ENCODE peak calls at places on chromosome 6, in nine cellular contexts. I is heart left ventricle, X is right lobe of liver, G is HepG2, J is psoas muscle, P is body of pancreas, M is dorsolateral prefrontal cortex, V is fibroblast of lung, S is left lung. Y is an unnamed sample. For H3K27me3, the result is how much of the 10 kb centered on the place peaks cover.

GRCh38 chr6:123965894-123966293 is 162.2 kb downstream of the NKAIN2 start:
- DNase-seq in I (no peak), X (no peak), G (peak), J (no peak), P (no peak), M (no peak), V (peak), S (no peak), Y (no peak)

GRCh38 chr6:90790058-90790457 is 203.2 kb upstream of the MAP3K7 start:
- DNase-seq in I (no peak), X (no peak), G (no peak), J (no peak), P (no peak), M (no peak), V (no peak), S (no peak), Y (no peak)

GRCh38 chr6:87982134-87982533 is 65.5 kb upstream of the SPACA1 start:
- DNase-seq in I (no peak), X (no peak), G (no peak), J (no peak), P (no peak), M (no peak), V (no peak), S (no peak), Y (no peak)

GRCh38 chr6:75283907-75284284 is 696 bp downstream of the TMEM30A start:
- DNase-seq in I (no peak), X (no peak), G (no peak), J (no peak), P (no peak), M (no peak), V (no peak), S (no peak), Y (no peak)

GRCh38 chr6:138987643-138988468 is at the start of gene REPS1:
- DNase-seq in I (peak), X (peak), G (peak), J (peak), P (peak), M (peak), V (peak), S (peak), Y (peak)

GRCh38 chr6:3280091-3280490 is 21.3 kb downstream of the PSMG4 start:
- DNase-seq in I (no peak), X (no peak), G (no peak), J (no peak), P (no peak), M (no peak), V (no peak), S (no peak), Y (no peak)

GRCh38 chr6:105452924-105453756 is 50.3 kb upstream of the PREP start:
- DNase-seq in I (no peak), X (no peak), G (no peak), J (no peak), P (peak), M (no peak), V (no peak), S (no peak), Y (no peak)

GRCh38 chr6:84738996-84739865 is 25.2 kb downstream of the TBX18 start:
- DNase-seq in I (no peak), X (no peak), G (no peak), J (no peak), P (no peak), M (no peak), V (no peak), S (no peak), Y (no peak)

GRCh38 chr6:7624781-7625710 is 35.0 kb downstream of the SNRNP48 start:
- DNase-seq in I (no peak), X (no peak), G (no peak), J (no peak), P (no peak), M (no peak), V (no peak), S (no peak), Y (no peak)

GRCh38 chr6:150720774-150721233 is 121.1 kb downstream of the PLEKHG1 start:
- DNase-seq in I (no peak), X (no peak), G (no peak), J (no peak), P (no peak), M (no peak), V (peak), S (no peak), Y (no peak)

GRCh38 chr6:7891098-7891872 is 19.3 kb downstream of the TXNDC5 start:
- DNase-seq in I (no peak), X (no peak), G (no peak), J (no peak), P (no peak), M (no peak), V (no peak), S (no peak), Y (no peak)

GRCh38 chr6:107114872-107115694 is at the start of gene BEND3:
- DNase-seq in I (peak), X (peak), G (no peak), J (peak), P (peak), M (peak), V (no peak), S (peak), Y (peak)

GRCh38 chr6:16849280-16850210 is 88.3 kb upstream of the ATXN1 start:
- DNase-seq in I (no peak), X (no peak), G (peak), J (no peak), P (no peak), M (no peak), V (peak), S (no peak), Y (no peak)

GRCh38 chr6:5626727-5627426 is 365.6 kb downstream of the FARS2 start:
- DNase-seq in I (no peak), X (no peak), G (no peak), J (no peak), P (no peak), M (no peak), V (no peak), S (no peak), Y (no peak)

GRCh38 chr6:98833101-98834059 is 994 bp upstream of the POU3F2 start:
- DNase-seq in I (no peak), X (no peak), G (no peak), J (no peak), P (peak), M (peak), V (peak), S (peak), Y (no peak)

GRCh38 chr6:131368077-131368911 is 204.7 kb upstream of the ARG1 start:
- DNase-seq in I (peak), X (peak), G (no peak), J (peak), P (peak), M (peak), V (peak), S (no peak), Y (peak)

GRCh38 chr6:135458051-135458450 is 39.5 kb downstream of the AHI1 start:
- DNase-seq in I (no peak), X (no peak), G (no peak), J (peak), P (no peak), M (no peak), V (no peak), S (no peak), Y (no peak)

GRCh38 chr6:7881765-7882500 is 28.7 kb downstream of the TXNDC5 start:
- DNase-seq in I (no peak), X (no peak), G (no peak), J (no peak), P (no peak), M (no peak), V (no peak), S (no peak), Y (no peak)

GRCh38 chr6:104958178-104958520 is 1.2 kb downstream of the LIN28B start:
- DNase-seq in I (no peak), X (no peak), G (no peak), J (no peak), P (no peak), M (no peak), V (no peak), S (no peak), Y (no peak)

GRCh38 chr6:48757661-48758060 is 646.7 kb upstream of the PTCHD4 start:
- DNase-seq in I (no peak), X (no peak), G (no peak), J (no peak), P (no peak), M (no peak), V (peak), S (no peak), Y (no peak)

GRCh38 chr6:44969446-44970175 is 358.5 kb upstream of the RUNX2 start:
- DNase-seq in I (no peak), X (no peak), G (no peak), J (no peak), P (no peak), M (no peak), V (peak), S (no peak), Y (no peak)

GRCh38 chr6:12967686-12968085 is 251.1 kb downstream of the PHACTR1 start:
- DNase-seq in I (no peak), X (no peak), G (no peak), J (no peak), P (no peak), M (no peak), V (peak), S (no peak), Y (no peak)
- H3K4me3 ChIP-seq in I (no peak), X (no peak), G (no peak), J (no peak), P (no peak), M (no peak), V (no peak), S (no peak), Y (no peak)

GRCh38 chr6:155317186-155317585 is 2.9 kb upstream of the TFB1M start:
- DNase-seq in I (no peak), X (no peak), G (no peak), J (no peak), P (no peak), M (no peak), V (no peak), S (no peak), Y (no peak)
- TF ChIP-seq CTCF in I (no peak), X (peak), G (no peak), J (peak), P (no peak), M (peak), V (no peak), S (no peak), Y (peak)

DNA sequence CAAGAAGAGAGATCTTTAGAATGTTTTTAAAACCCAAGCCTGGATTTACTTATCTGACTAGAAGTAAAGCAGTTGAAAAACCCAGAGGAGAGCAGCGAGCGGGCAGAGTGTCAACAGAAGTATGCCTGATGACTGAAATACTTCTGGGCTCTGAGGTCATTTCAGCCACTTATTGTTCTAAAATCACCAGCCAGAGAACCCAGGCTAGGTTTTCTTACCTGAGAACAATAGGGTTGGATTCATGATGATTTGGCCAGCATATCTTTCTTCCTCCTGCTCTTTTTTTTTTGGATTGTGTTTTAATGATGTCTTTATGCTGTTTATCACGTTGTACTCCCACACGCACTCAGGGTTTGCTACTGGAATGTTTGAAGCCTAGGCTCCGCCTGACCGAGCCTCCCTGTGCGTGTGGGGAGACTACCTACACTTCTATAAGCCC is 63.0 kb upstream of the KIF25 start:
- DNase-seq in I (peak), X (no peak), G (no peak), J (no peak), P (no peak), M (no peak), V (no peak), S (no peak), Y (no peak)
- H3K27me3 ChIP-seq in I (under half), X (under half), G (under half), J (under half), P (under half), M (under half), V (under half), S (under half), Y (under half)

DNA sequence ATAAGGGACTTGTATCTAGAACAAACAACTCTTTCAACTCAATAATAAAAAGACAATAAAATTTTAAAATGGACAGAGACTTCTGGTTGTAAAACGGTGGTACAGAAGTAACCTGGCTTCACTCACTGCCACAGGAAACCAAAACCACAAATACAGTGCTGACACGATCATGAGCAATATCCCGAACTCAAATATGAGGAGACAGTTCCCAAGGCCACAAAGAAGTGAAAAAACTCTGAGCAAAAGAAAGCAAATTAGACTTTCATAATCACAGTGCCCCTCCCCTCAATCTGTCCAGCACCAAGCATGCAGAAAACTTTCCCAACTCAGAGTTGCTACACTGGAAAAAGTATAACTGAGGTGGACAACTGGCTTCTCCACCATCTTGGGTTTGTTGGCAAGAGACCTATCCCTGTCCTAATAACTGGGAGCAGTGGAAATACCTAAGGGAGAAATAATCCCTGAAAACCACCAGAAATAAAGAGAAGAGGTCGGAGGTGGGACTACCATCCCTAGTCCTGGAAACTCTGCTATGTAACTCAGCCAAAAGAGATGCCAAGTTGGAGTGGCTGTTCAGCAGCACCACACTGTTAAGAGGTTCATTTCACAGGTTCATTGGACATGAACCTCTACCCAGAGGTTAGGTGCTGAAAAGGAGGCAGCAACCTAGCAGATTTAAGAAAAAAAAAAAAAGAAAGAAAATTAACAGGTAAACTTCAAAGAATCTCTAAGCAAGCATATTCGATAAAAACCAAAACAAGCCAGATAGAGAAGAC is 55.5 kb downstream of the REV3L start:
- DNase-seq in I (no peak), X (no peak), G (peak), J (no peak), P (no peak), M (no peak), V (peak), S (no peak), Y (no peak)
- H3K4me3 ChIP-seq in I (no peak), X (no peak), G (no peak), J (no peak), P (no peak), M (no peak), V (peak), S (no peak), Y (no peak)

DNA sequence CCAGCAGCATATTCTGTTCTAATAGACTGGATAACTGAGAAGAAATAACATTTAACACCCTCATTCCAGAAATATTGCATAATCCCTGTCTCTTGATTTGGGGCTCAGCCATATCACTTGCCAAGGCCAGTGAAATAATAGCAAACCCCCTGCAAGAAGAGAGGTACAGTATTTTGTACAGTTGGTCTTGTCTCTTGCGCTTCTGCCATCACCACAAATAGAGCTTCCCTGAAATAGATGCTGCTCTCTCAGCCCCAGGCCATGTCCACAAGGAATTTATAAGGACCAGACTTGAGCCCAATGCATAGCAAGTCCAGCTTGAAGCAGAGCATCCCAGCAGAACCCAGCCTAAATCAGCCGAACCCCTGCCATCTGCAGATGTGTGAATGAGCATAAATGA is 254.0 kb downstream of the GRM1 start:
- DNase-seq in I (no peak), X (no peak), G (no peak), J (no peak), P (no peak), M (no peak), V (no peak), S (no peak), Y (no peak)
- TF ChIP-seq CTCF in I (no peak), X (no peak), G (no peak), J (no peak), P (no peak), M (no peak), V (no peak), S (no peak), Y (no peak)

GRCh38 chr6:28205879-28206278 is 19.2 kb upstream of the ZSCAN9 start:
- DNase-seq in I (no peak), X (no peak), G (no peak), J (no peak), P (no peak), M (no peak), V (no peak), S (no peak), Y (no peak)

GRCh38 chr6:28206527-28207243 is 18.4 kb upstream of the ZSCAN9 start:
- DNase-seq in I (no peak), X (no peak), G (no peak), J (no peak), P (no peak), M (no peak), V (peak), S (no peak), Y (no peak)

GRCh38 chr6:28207244-28208179 is 17.6 kb upstream of the ZSCAN9 start:
- DNase-seq in I (no peak), X (peak), G (no peak), J (no peak), P (peak), M (no peak), V (peak), S (peak), Y (no peak)

GRCh38 chr6:28208180-28208659 is 16.9 kb upstream of the ZSCAN9 start:
- DNase-seq in I (no peak), X (no peak), G (no peak), J (no peak), P (no peak), M (no peak), V (no peak), S (no peak), Y (no peak)

DNA sequence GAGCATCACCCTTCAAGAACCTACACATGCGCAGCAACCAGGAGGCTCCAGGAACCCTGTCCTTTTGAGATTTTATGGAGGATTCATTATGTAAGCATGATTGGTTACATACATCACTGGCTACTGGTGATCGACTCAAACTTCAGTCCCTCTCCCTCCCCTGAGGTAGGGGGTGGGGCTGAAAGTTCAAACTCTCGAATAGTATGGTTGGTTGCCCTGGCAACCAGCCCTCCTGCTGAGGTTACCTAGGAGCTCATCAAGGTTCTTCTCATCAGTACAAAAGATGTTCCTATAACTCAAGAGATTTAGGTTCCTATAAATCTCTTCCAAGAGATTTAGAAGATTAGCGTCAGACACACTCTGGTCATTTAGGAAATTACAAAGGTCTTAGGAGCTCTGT is 21.9 kb upstream of the ZSCAN9 start:
- DNase-seq in I (no peak), X (no peak), G (no peak), J (no peak), P (no peak), M (no peak), V (no peak), S (no peak), Y (no peak)
- H3K27me3 ChIP-seq in I (half or more), X (under half), G (under half), J (under half), P (under half), M (under half), V (under half), S (half or more), Y (half or more)

DNA sequence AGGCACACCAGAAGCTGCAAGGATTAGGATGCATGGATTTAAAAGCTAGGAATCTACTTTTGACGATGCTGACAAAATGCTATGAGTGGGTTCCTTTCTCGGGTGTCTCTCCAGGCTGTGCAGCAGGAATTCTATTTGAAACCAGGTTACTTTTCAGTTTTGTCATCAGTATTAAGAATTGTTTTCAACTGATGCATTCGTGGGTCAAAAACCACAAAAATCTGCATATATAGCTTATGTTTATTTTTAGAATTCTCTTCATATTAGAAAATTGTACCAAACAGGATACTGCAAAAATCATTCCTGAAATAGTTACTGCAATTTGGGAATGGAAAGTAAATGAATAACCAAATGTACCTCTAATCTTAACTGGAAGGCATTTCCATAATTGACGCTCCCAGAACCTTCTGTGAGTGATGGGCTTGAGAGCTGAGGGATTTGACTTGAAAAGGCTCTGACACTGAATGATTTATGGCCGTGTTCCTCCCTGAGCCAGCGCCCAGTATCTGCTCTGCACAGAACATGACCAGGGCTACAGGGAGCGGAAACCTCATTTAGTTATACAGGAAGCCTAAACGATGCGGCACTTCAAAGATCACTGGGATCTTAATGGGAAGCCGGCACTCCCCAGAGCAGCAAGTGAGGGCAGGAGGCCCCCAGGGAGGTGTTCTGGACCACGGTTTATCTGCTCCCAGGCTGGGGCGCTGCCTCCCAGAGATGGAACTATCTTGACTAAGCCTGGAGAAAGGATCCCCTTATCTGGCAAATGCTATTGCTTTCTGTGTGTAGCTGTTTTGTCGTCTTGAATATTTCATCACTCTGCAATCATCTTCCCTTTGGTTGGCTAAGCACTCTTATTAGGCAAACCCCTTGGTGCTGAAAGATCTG is 445.9 kb downstream of the QKI start:
- DNase-seq in I (no peak), X (no peak), G (no peak), J (no peak), P (no peak), M (no peak), V (peak), S (peak), Y (peak)
- H3K4me3 ChIP-seq in I (peak), X (no peak), G (no peak), J (peak), P (no peak), M (no peak), V (peak), S (no peak), Y (peak)

GRCh38 chr6:118252474-118252873 is 295.6 kb upstream of the PLN start:
- DNase-seq in I (no peak), X (no peak), G (no peak), J (no peak), P (no peak), M (no peak), V (no peak), S (no peak), Y (no peak)
- TF ChIP-seq CTCF in I (no peak), X (no peak), G (no peak), J (no peak), P (no peak), M (no peak), V (no peak), S (no peak), Y (no peak)